ENCODE peak calls at places on chromosomes 12 and 14, in nine cellular contexts. Z is suprapubic skin, U is esophagus squamous epithelium, P is BJ, R is upper lobe of right lung, E is heart left ventricle, S is stomach, N is trophoblast cell, T is fibroblast of lung. X is an unnamed sample.

GRCh38 chr12:51391047-51391837 is at the start of gene GALNT6:
- DNase-seq in E (peak; percentile 36), Z (no peak), P (no peak), U (no peak), S (peak; percentile 82), R (peak; percentile 79), T (no peak), N (peak; percentile 67), X (no peak)

GRCh38 chr12:102417055-102417454 is 63.3 kb downstream of the IGF1 start:
- DNase-seq in U (no peak), E (no peak), T (no peak), N (no peak), Z (no peak), P (no peak), R (no peak), S (no peak), X (no peak)

GRCh38 chr12:24012528-24012927 is 63.1 kb upstream of the SOX5 start:
- DNase-seq in P (no peak), R (no peak), N (no peak), T (no peak), E (no peak), S (no peak), U (no peak), Z (no peak), X (no peak)

GRCh38 chr14:90788031-90788430 is 28.2 kb downstream of the TTC7B start:
- DNase-seq in S (no peak), E (no peak), Z (no peak), T (no peak), R (peak; percentile 75), P (no peak), U (no peak), N (no peak), X (no peak)

GRCh38 chr12:51482808-51483532 is 58.3 kb downstream of the SLC4A8 start:
- DNase-seq in N (no peak), Z (no peak), E (no peak), P (no peak), S (no peak), R (no peak), T (peak; percentile 4), U (no peak), X (no peak)

GRCh38 chr14:37826869-37827268 is 231.4 kb downstream of the TTC6 start:
- DNase-seq in T (no peak), N (no peak), R (no peak), P (no peak), S (no peak), Z (no peak), E (no peak), U (no peak), X (no peak)

GRCh38 chr12:70327541-70327940 is 38.5 kb upstream of the KCNMB4 start:
- DNase-seq in E (no peak), N (peak; percentile 0), P (no peak), Z (no peak), S (no peak), U (no peak), T (no peak), R (no peak), X (no peak)

GRCh38 chr12:96198970-96199369 is 4.8 kb downstream of the ELK3 start:
- DNase-seq in N (no peak), S (no peak), U (no peak), Z (no peak), R (no peak), P (peak; percentile 86), E (no peak), T (peak; percentile 95), X (no peak)

GRCh38 chr12:86669010-86669409 is 412.8 kb upstream of the MGAT4C start:
- DNase-seq in R (peak; percentile 30), U (no peak), P (no peak), E (no peak), N (peak; percentile 26), T (no peak), Z (peak; percentile 44), S (no peak), X (no peak)

GRCh38 chr14:51780006-51780692 is 80.3 kb upstream of the GNG2 start:
- DNase-seq in E (peak; percentile 68), Z (peak; percentile 87), R (no peak), P (no peak), N (peak; percentile 37), T (peak; percentile 37), U (no peak), S (peak; percentile 81), X (peak; percentile 21)

GRCh38 chr14:38105106-38105702 is 102.5 kb upstream of the SSTR1 start:
- DNase-seq in E (no peak), U (no peak), Z (no peak), S (no peak), P (no peak), T (no peak), N (peak; percentile 7), R (no peak), X (no peak)

GRCh38 chr12:67068773-67069450 is 200.2 kb upstream of the CAND1 start:
- DNase-seq in T (peak; percentile 59), E (no peak), N (peak; percentile 63), R (peak; percentile 70), S (peak; percentile 34), Z (no peak), P (no peak), U (no peak), X (no peak)

GRCh38 chr12:26251600-26251999 is 56.2 kb downstream of the SSPN start:
- DNase-seq in T (peak; percentile 94), Z (no peak), N (no peak), E (peak; percentile 62), R (no peak), U (no peak), P (no peak), S (no peak), X (no peak)

DNA sequence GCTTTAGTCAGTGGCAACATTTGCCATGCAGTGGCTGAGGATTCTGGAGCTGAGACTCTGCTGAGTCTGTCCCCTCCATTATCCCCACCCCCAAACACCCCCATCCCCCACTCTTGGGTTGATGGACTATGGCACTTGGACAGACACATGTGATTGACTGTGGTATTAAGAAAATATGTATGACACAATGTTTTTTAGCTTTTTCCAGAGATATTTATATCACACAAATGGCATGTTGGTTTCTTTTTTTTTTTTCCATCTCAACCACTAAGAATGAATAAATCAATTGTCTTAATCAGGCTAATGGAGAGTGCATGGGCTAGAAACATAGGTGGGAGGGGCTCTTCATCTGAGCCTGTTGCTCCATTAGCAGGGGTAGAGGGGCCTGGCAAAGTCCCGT is 30.7 kb upstream of the MAP1LC3B2 start:
- DNase-seq in U (no peak), N (no peak), R (no peak), T (peak; percentile 66), P (no peak), S (no peak), Z (no peak), E (no peak), X (no peak)
- H3K27me3 ChIP-seq in U (no peaks in the 10 kb centered on the region), N (no peaks in the 10 kb centered on the region), R (no peaks in the 10 kb centered on the region), T (no peaks in the 10 kb centered on the region), P (no peaks in the 10 kb centered on the region), S (no peaks in the 10 kb centered on the region), Z (no peaks in the 10 kb centered on the region), E (peaks cover 6% of the 10 kb centered on the region), X (no peaks in the 10 kb centered on the region)

GRCh38 chr12:130675121-130675520 is 41.0 kb downstream of the RIMBP2 start:
- DNase-seq in P (no peak), Z (no peak), E (no peak), R (no peak), T (no peak), N (no peak), S (no peak), U (no peak), X (no peak)

GRCh38 chr12:130674676-130675075 is 41.4 kb downstream of the RIMBP2 start:
- DNase-seq in U (no peak), T (no peak), Z (no peak), R (no peak), E (no peak), S (no peak), P (no peak), N (no peak), X (no peak)

GRCh38 chr12:130677957-130678558 is 38.0 kb downstream of the RIMBP2 start:
- DNase-seq in R (no peak), N (no peak), U (no peak), S (no peak), P (no peak), Z (no peak), T (no peak), E (no peak), X (no peak)

GRCh38 chr12:130673036-130673705 is 42.9 kb downstream of the RIMBP2 start:
- DNase-seq in E (no peak), N (no peak), S (no peak), U (no peak), Z (no peak), T (no peak), R (no peak), P (no peak), X (no peak)

GRCh38 chr12:130675791-130676190 is 40.3 kb downstream of the RIMBP2 start:
- DNase-seq in N (no peak), S (no peak), R (no peak), Z (no peak), U (no peak), P (no peak), T (no peak), E (no peak), X (no peak)
- H3K27me3 ChIP-seq in N (no peaks in the 10 kb centered on the region), S (no peaks in the 10 kb centered on the region), R (no peaks in the 10 kb centered on the region), Z (no peaks in the 10 kb centered on the region), U (no peaks in the 10 kb centered on the region), P (no peaks in the 10 kb centered on the region), T (no peaks in the 10 kb centered on the region), E (no peaks in the 10 kb centered on the region), X (no peaks in the 10 kb centered on the region)

GRCh38 chr12:113500662-113501435 is 29.2 kb upstream of the LHX5 start:
- DNase-seq in P (no peak), U (no peak), T (no peak), N (no peak), S (no peak), Z (no peak), E (no peak), R (no peak), X (no peak)
- H3K27me3 ChIP-seq in P (peaks cover 3% of the 10 kb centered on the region), U (peaks cover 7% of the 10 kb centered on the region), T (no peaks in the 10 kb centered on the region), N (peaks cover 2% of the 10 kb centered on the region), S (peaks cover 75% of the 10 kb centered on the region), Z (peaks cover 50% of the 10 kb centered on the region), E (peaks cover 48% of the 10 kb centered on the region), R (peaks cover 45% of the 10 kb centered on the region), X (no peaks in the 10 kb centered on the region)

DNA sequence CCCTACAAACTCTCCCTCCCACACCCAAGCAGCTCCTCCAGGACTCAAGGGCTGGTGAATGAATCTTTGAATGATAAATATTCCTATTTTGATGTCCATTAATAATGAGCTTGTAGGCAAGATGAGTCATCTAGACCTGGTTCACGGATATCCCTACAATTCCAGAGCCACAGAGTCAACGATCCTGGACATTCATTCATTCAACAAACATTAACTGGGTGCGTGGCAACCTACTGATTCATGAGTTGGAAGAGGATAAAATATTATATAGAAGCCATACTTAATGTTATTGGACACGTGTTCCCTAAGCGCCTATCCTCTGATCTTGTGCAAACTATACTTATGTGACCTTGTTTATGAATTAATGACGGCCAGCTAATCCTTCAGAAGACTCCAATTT is 420 bp upstream of the OTUB2 start:
- DNase-seq in T (peak; percentile 56), S (no peak), U (no peak), P (no peak), R (no peak), E (no peak), N (no peak), Z (no peak), X (no peak)
- H3K27me3 ChIP-seq in T (peaks cover 3% of the 10 kb centered on the region), S (no peaks in the 10 kb centered on the region), U (no peaks in the 10 kb centered on the region), P (no peaks in the 10 kb centered on the region), R (no peaks in the 10 kb centered on the region), E (no peaks in the 10 kb centered on the region), N (no peaks in the 10 kb centered on the region), Z (no peaks in the 10 kb centered on the region), X (no peaks in the 10 kb centered on the region)

GRCh38 chr12:65832217-65832616 is 7.9 kb downstream of the HMGA2 start:
- DNase-seq in T (peak; percentile 31), P (no peak), R (no peak), Z (no peak), S (no peak), E (no peak), N (no peak), U (no peak), X (no peak)
- H3K27me3 ChIP-seq in T (no peaks in the 10 kb centered on the region), P (no peaks in the 10 kb centered on the region), R (peaks cover 29% of the 10 kb centered on the region), Z (peaks cover 51% of the 10 kb centered on the region), S (peaks cover 44% of the 10 kb centered on the region), E (peaks cover 32% of the 10 kb centered on the region), N (no peaks in the 10 kb centered on the region), U (no peaks in the 10 kb centered on the region), X (no peaks in the 10 kb centered on the region)

X was measured in thoracic aorta.